ENCODE peak calls at places on chromosomes 6 and 20, in six cellular contexts. E, G, J, X, N and H are unnamed samples.

GRCh38 chr6:73290435-73290834 is 27.4 kb upstream of the KHDC1 start:
- DNase-seq in X (no peak), N (no peak), J (no peak), E (no peak), G (no peak), H (no peak)

GRCh38 chr20:1209447-1210387 is 6.5 kb downstream of the C20orf202 start:
- DNase-seq in N (no peak), X (no peak), E (no peak), G (no peak), J (no peak), H (no peak)

GRCh38 chr20:25325073-25325472 is 65.6 kb downstream of the ABHD12 start:
- DNase-seq in G (no peak), X (no peak), J (no peak), E (no peak), N (no peak), H (no peak)

GRCh38 chr6:35052694-35053565 is 88.2 kb downstream of the TCP11 start:
- DNase-seq in X (no peak), E (no peak), N (no peak), J (no peak), G (no peak), H (no peak)

GRCh38 chr20:37161830-37162549 is 17.1 kb upstream of the RPN2 start:
- DNase-seq in J (no peak), E (no peak), X (no peak), G (no peak), N (no peak), H (no peak)

GRCh38 chr20:49624317-49624716 is 56.4 kb upstream of the PTGIS start:
- DNase-seq in N (no peak), J (no peak), E (no peak), G (no peak), X (no peak), H (no peak)

GRCh38 chr20:63688234-63689045 is 8.0 kb upstream of the TNFRSF6B start:
- DNase-seq in E (no peak), X (no peak), N (no peak), J (no peak), G (no peak), H (no peak)

GRCh38 chr6:54354608-54355007 is 46.4 kb downstream of the TINAG start:
- DNase-seq in E (no peak), J (no peak), N (no peak), G (no peak), X (no peak), H (no peak)

GRCh38 chr6:169075211-169075621 is 178.4 kb downstream of the THBS2 start:
- DNase-seq in G (no peak), E (no peak), X (no peak), N (no peak), J (no peak), H (no peak)

GRCh38 chr6:128952902-128953301 is 70.0 kb downstream of the LAMA2 start:
- DNase-seq in X (no peak), G (no peak), J (no peak), N (no peak), E (no peak), H (no peak)

GRCh38 chr6:12572884-12573824 is 143.4 kb upstream of the PHACTR1 start:
- DNase-seq in N (no peak), J (no peak), E (no peak), X (no peak), G (no peak), H (no peak)

GRCh38 chr6:25484900-25485299 is 167.1 kb upstream of the SCGN start:
- DNase-seq in E (no peak), N (no peak), X (no peak), J (no peak), G (no peak), H (no peak)

GRCh38 chr6:41719796-41720620 is 15.4 kb downstream of the TFEB start:
- DNase-seq in E (no peak), J (no peak), X (no peak), G (no peak), N (no peak), H (no peak)

GRCh38 chr20:5090191-5090590 is 29.6 kb downstream of the PCNA start:
- DNase-seq in E (no peak), G (no peak), J (no peak), N (no peak), X (no peak), H (no peak)

GRCh38 chr6:96089173-96089572 is 73.4 kb downstream of the FUT9 start:
- DNase-seq in J (no peak), N (no peak), G (no peak), E (peak; percentile 29), X (peak; percentile 20), H (no peak)

GRCh38 chr6:170290306-170291128 is at the start of gene DLL1:
- DNase-seq in X (no peak), E (no peak), N (no peak), G (peak; percentile 74), J (no peak), H (no peak)

GRCh38 chr20:51803157-51803854 is 985 bp upstream of the SALL4 start:
- DNase-seq in E (no peak), X (no peak), N (no peak), J (no peak), G (peak; percentile 36), H (no peak)

GRCh38 chr20:63123326-63123725 is 92.6 kb downstream of the YTHDF1 start:
- DNase-seq in N (no peak), J (no peak), E (no peak), G (no peak), X (no peak), H (no peak)

GRCh38 chr20:14861028-14861699 is 523.8 kb upstream of the FLRT3 start:
- DNase-seq in J (no peak), E (no peak), G (no peak), N (no peak), X (no peak), H (no peak)

GRCh38 chr6:136127856-136128255 is 122.3 kb downstream of the MTFR2 start:
- DNase-seq in X (no peak), E (no peak), J (no peak), N (no peak), G (no peak), H (no peak)

GRCh38 chr20:22207280-22207679 is 377.1 kb downstream of the FOXA2 start:
- DNase-seq in N (no peak), G (no peak), J (no peak), X (no peak), E (no peak), H (no peak)

GRCh38 chr6:93293399-93294271 is 125.7 kb downstream of the EPHA7 start:
- DNase-seq in E (no peak), X (no peak), J (no peak), N (no peak), G (no peak), H (no peak)

GRCh38 chr20:46261456-46262253 is 46.6 kb downstream of the CDH22 start:
- DNase-seq in E (no peak), J (no peak), X (no peak), N (no peak), G (no peak), H (no peak)

GRCh38 chr6:44162876-44163625 is 4.4 kb downstream of the CAPN11 start:
- DNase-seq in X (no peak), N (no peak), G (no peak), J (no peak), E (no peak), H (no peak)

GRCh38 chr6:36126553-36127458 is 3.5 kb upstream of the MAPK13 start:
- DNase-seq in G (no peak), J (no peak), X (peak; percentile 31), N (no peak), E (no peak), H (no peak)

GRCh38 chr6:140281236-140281635 is 906.8 kb upstream of the CITED2 start:
- DNase-seq in X (no peak), N (no peak), E (no peak), G (no peak), J (no peak), H (no peak)

GRCh38 chr20:25984933-25985332 is 288.3 kb upstream of the ZNF337 start:
- DNase-seq in X (no peak), E (no peak), N (no peak), G (no peak), J (no peak), H (no peak)

GRCh38 chr6:135481786-135482369 is 15.7 kb downstream of the AHI1 start:
- DNase-seq in J (no peak), X (no peak), E (no peak), N (no peak), G (no peak), H (no peak)

GRCh38 chr6:160042788-160043301 is 74.0 kb downstream of the IGF2R start:
- DNase-seq in N (no peak), X (peak; percentile 86), E (no peak), G (no peak), J (no peak), H (no peak)

DNA sequence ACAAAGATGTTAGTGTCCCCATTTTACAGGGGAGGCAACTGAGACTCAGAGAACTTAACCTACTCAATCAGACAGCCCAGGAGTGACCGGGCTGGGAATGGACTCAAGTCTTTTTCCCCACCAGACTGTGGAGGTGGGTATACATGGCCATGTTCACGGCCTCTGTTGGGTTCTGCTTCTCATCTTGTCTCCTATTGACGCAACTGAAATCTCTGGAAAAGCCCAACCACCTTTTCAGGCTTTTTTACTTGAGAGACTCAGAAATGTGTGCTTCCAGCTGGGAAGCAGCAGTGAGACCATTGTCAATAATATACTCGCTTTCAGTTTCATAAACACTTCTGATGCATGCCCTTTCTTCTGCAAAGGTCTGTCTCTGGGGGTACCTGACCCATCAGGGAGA is 70.7 kb downstream of the SOBP start:
- DNase-seq in X (no peak), J (no peak), E (no peak), G (no peak), N (no peak), H (no peak)
- TF ChIP-seq TAF1 in X (no peak), J (no peak), E (no peak), G (no peak), N (no peak), H (no peak)

DNA sequence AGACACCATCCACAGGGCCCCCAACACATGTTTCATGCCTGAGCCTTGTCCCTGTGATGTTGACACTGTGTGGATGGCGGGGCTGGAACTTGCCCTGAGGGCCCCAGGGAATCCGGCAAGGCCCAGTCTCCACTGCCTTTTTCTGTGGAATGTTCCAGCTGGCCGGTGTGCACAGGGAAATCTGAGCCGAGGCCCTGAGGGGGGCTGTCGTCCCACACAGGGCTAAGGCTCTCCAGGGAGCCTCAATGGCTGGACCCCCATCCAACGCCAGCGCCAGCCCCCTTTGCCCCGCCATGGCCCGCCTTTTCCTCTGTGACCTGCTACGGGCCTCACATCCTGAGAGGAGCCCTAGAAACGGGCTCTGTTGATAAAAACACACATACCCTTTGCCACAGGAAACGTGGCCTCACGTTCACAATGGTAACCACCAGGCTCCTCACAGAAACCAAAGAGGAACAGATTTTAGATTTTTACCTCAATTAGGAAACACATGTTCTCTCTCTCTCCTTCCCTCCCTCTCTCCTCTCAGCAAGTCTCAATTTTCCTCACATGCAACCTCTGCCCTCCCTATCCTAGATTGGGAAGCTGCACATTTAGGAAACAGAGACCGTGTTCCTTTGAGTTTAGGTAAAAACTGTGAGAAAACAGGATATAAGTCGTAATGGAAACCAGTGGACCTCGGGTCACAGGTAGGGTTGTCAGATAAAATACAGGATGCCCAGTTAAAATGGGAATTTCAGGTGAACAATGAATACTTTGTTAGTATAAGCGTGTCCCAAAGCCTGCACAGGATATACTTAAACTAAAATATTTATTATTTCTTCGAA is 13.7 kb upstream of the ZNF831 start:
- DNase-seq in N (no peak), E (no peak), J (no peak), G (no peak), X (no peak), H (peak; percentile 41)
- TF ChIP-seq TAF1 in N (no peak), E (no peak), J (no peak), G (no peak), X (no peak), H (no peak)

GRCh38 chr20:41261790-41262717 is 55.5 kb downstream of the ZHX3 start:
- DNase-seq in J (no peak), X (no peak), E (no peak), G (no peak), N (no peak), H (no peak)
- TF ChIP-seq TAF1 in J (no peak), X (no peak), E (no peak), G (no peak), N (no peak), H (no peak)

GRCh38 chr20:47427067-47427466 is 70.6 kb upstream of the ZMYND8 start:
- DNase-seq in G (no peak), E (no peak), X (no peak), J (no peak), N (no peak), H (no peak)
- TF ChIP-seq TAF1 in G (no peak), E (no peak), X (no peak), J (no peak), N (no peak), H (no peak)